ENCODE peak calls at places on chromosomes 2 and 18, in seven cellular contexts. B is fibroblast of mammary gland, X is colonic mucosa, J is cardiac fibroblast, L is GM12865, N is PC-9, V is cardiac muscle cell. K is an unnamed sample.

GRCh38 chr2:18194161-18194560 is 315.7 kb downstream of the KCNS3 start:
- DNase-seq in J (peak; percentile 6), B (no peak), L (no peak), X (no peak), V (peak; percentile 20), N (no peak), K (no peak)

GRCh38 chr2:217215877-217216276 is 356.0 kb upstream of the TNP1 start:
- DNase-seq in X (no peak), N (no peak), B (peak; percentile 67), L (no peak), J (no peak), V (no peak), K (no peak)

GRCh38 chr2:660477-661214 is 16.6 kb downstream of the TMEM18 start:
- DNase-seq in J (no peak), X (no peak), N (no peak), B (no peak), V (no peak), L (no peak), K (no peak)

GRCh38 chr2:24164416-24164973 is 10.4 kb upstream of the FAM228A start:
- DNase-seq in J (peak; percentile 36), L (peak; percentile 65), N (no peak), B (peak; percentile 36), V (peak; percentile 15), X (peak; percentile 24), K (peak; percentile 40)

GRCh38 chr18:78610179-78610578 is 369.4 kb upstream of the SALL3 start:
- DNase-seq in N (no peak), L (no peak), V (no peak), X (no peak), B (no peak), J (no peak), K (no peak)

GRCh38 chr18:4807495-4808293 is 352.6 kb upstream of the DLGAP1 start:
- DNase-seq in X (no peak), V (no peak), N (no peak), J (no peak), L (no peak), B (no peak), K (peak; percentile 55)

GRCh38 chr2:206378835-206379234 is 64.5 kb upstream of the ADAM23 start:
- DNase-seq in V (peak; percentile 2), J (peak; percentile 38), X (no peak), L (no peak), B (peak; percentile 11), N (no peak), K (no peak)

GRCh38 chr18:9746958-9747357 is 38.9 kb downstream of the RAB31 start:
- DNase-seq in N (peak; percentile 23), L (no peak), V (no peak), B (no peak), X (no peak), J (no peak), K (no peak)

GRCh38 chr2:120442923-120443571 is 97.1 kb downstream of the INHBB start:
- DNase-seq in B (no peak), V (peak; percentile 20), N (peak; percentile 82), J (no peak), L (no peak), X (peak; percentile 89), K (peak; percentile 85)

GRCh38 chr2:86054539-86055082 is 51.1 kb downstream of the POLR1A start:
- DNase-seq in N (no peak), X (no peak), V (no peak), B (no peak), J (no peak), L (no peak), K (no peak)

GRCh38 chr2:180291060-180291459 is 284.0 kb upstream of the CWC22 start:
- DNase-seq in N (no peak), V (peak; percentile 72), B (peak; percentile 90), J (peak; percentile 89), X (no peak), L (no peak), K (no peak)

GRCh38 chr18:812123-812672 is at the start of gene YES1:
- DNase-seq in J (peak; percentile 71), X (peak; percentile 82), N (peak; percentile 57), V (peak; percentile 85), B (peak; percentile 58), L (peak; percentile 80), K (peak; percentile 90)

GRCh38 chr2:189178007-189178406 is 1.6 kb downstream of the COL5A2 start:
- DNase-seq in B (peak; percentile 59), N (no peak), V (peak; percentile 58), J (peak; percentile 69), X (no peak), L (no peak), K (no peak)

GRCh38 chr18:22865354-22866116 is 67.6 kb upstream of the RBBP8 start:
- DNase-seq in J (no peak), B (no peak), L (no peak), N (peak; percentile 39), V (no peak), X (no peak), K (no peak)
- H3K4me3 ChIP-seq in J (no peak overlapping the region), B (no peak overlapping the region), L (peak overlapping the region; percentile 15), N (no peak overlapping the region), V (no peak overlapping the region), X (no peak overlapping the region), K (no peak overlapping the region)

GRCh38 chr2:127638361-127639110 is 7.4 kb upstream of the GPR17 start:
- DNase-seq in L (no peak), J (peak; percentile 20), X (no peak), B (peak; percentile 8), V (peak; percentile 57), N (peak; percentile 57), K (no peak)

GRCh38 chr2:127640082-127641072 is 5.6 kb upstream of the GPR17 start:
- DNase-seq in L (peak; percentile 27), N (no peak), X (no peak), B (no peak), J (no peak), V (no peak), K (no peak)

GRCh38 chr2:127637236-127637630 is 8.7 kb upstream of the GPR17 start:
- DNase-seq in X (no peak), L (no peak), N (no peak), J (no peak), V (no peak), B (no peak), K (no peak)

GRCh38 chr2:127637725-127638252 is 8.2 kb upstream of the GPR17 start:
- DNase-seq in B (peak; percentile 74), X (no peak), L (no peak), N (peak; percentile 83), V (peak; percentile 80), J (peak; percentile 91), K (no peak)

GRCh38 chr2:127639111-127639474 is 6.9 kb upstream of the GPR17 start:
- DNase-seq in X (no peak), J (no peak), N (no peak), L (no peak), B (no peak), V (no peak), K (no peak)
- H3K4me3 ChIP-seq in X (no peak overlapping the region), J (no peak overlapping the region), N (no peak overlapping the region), L (no peak overlapping the region), B (no peak overlapping the region), V (no peak overlapping the region), K (no peak overlapping the region)

DNA sequence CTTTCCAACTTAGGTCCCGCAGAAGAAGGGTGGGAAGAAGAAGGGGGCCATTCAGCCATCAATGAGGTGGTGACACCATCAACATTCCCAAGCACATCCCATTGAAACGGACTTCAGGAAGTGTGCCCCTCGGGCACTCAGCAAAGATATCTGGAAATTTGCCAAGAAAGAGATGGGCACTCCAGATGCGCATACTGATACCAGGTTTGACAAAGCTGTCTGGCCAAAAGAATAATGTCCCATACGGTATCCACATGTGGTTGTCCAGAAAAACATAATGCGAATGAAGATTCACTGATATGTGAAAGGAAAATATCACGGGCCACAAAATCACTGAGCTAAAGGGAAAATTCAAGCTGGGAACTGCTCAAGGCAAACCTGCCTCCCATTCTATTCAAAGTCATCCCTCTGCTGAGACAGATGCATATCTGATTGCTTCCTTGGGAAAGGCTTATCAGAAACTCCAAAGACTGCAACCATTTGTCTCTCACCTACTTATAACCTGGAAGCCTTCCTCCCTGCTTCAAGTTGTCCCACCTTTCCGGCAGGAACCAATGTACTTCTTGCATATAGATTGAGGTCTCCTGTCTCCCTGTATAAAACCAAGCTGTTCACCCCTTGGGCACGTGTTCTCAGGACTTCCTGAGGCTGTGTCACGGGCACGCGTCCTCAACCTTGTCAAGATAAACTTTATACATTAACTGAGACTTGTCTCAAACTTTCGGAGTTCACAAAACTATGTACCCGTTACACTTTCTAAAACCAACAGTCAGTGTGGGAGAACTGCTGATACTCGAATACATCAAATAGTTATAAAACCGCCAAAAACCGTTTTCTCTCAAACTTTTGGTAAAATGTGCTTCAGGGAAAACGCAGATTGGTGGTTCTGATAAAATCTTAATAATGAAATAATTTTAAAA is 1.3 kb upstream of the PDK1 start:
- DNase-seq in X (no peak), J (peak; percentile 12), L (peak; percentile 4), B (no peak), V (no peak), N (no peak), K (no peak)
- H3K4me3 ChIP-seq in X (peak overlapping the region; percentile 96), J (peak overlapping the region; percentile 86), L (peak overlapping the region; percentile 88), B (peak overlapping the region; percentile 75), V (peak overlapping the region; percentile 99), N (peak overlapping the region; percentile 75), K (peak overlapping the region; percentile 98)

GRCh38 chr2:219912530-219912929 is 285.1 kb downstream of the SLC4A3 start:
- DNase-seq in B (peak; percentile 65), J (no peak), V (peak; percentile 17), N (no peak), X (no peak), L (no peak), K (no peak)
- H3K4me3 ChIP-seq in B (no peak overlapping the region), J (no peak overlapping the region), V (no peak overlapping the region), N (no peak overlapping the region), X (no peak overlapping the region), L (no peak overlapping the region), K (no peak overlapping the region)

GRCh38 chr2:20444993-20445910 is 1.6 kb upstream of the RHOB start:
- DNase-seq in B (no peak), X (no peak), N (no peak), L (no peak), V (no peak), J (no peak), K (peak; percentile 26)
- H3K4me3 ChIP-seq in B (no peak overlapping the region), X (no peak overlapping the region), N (no peak overlapping the region), L (no peak overlapping the region), V (no peak overlapping the region), J (no peak overlapping the region), K (no peak overlapping the region)